ENCODE peak calls at places on chromosomes 4 and X, in four cellular contexts. X is transverse colon, U is stomach, J is H1. C is an unnamed sample.

GRCh38 chr4:172073590-172073989 is 260.4 kb downstream of the GALNTL6 start:
- DNase-seq in U (no peak), J (no peak), X (no peak), C (no peak)

GRCh38 chr4:151355155-151355554 is 29.8 kb upstream of the SH3D19 start:
- DNase-seq in U (no peak), J (no peak), X (no peak), C (no peak)

GRCh38 chrX:129961180-129962083 is 21.0 kb upstream of the BCORL1 start:
- DNase-seq in J (no peak), X (peak; percentile 85), U (peak; percentile 75), C (peak; percentile 64)

GRCh38 chrX:318739-319578 is at the start of gene GTPBP6:
- DNase-seq in J (peak; percentile 99), X (peak; percentile 100), U (peak; percentile 99), C (peak; percentile 100)

GRCh38 chrX:37847733-37848197 is 394 bp upstream of the DYNLT3 start:
- DNase-seq in X (no peak), U (no peak), J (no peak), C (no peak)

GRCh38 chr4:4206204-4206603 is 20.5 kb downstream of the OTOP1 start:
- DNase-seq in U (no peak), X (no peak), J (no peak), C (no peak)

GRCh38 chr4:187251896-187252295 is 528.2 kb upstream of the FAT1 start:
- DNase-seq in J (no peak), X (no peak), U (no peak), C (no peak)

GRCh38 chrX:32448320-32448719 is 763.0 kb downstream of the DMD start:
- DNase-seq in J (no peak), X (no peak), U (no peak), C (no peak)

GRCh38 chr4:38782452-38783108 is at the start of gene TLR10:
- DNase-seq in X (peak; percentile 46), J (no peak), U (peak; percentile 36), C (no peak)

GRCh38 chrX:18026171-18026570 is 165.1 kb upstream of the RAI2 start:
- DNase-seq in J (no peak), U (no peak), X (no peak), C (no peak)

GRCh38 chr4:158016511-158016910 is 156.3 kb downstream of the GASK1B start:
- DNase-seq in J (no peak), U (no peak), X (no peak), C (no peak)

GRCh38 chrX:19728915-19729314 is 158.5 kb downstream of the SH3KBP1 start:
- DNase-seq in J (no peak), X (no peak), U (no peak), C (no peak)

GRCh38 chrX:149312936-149313432 is 192.1 kb downstream of the IDS start:
- DNase-seq in J (no peak), X (no peak), U (no peak), C (no peak)

GRCh38 chr4:121177238-121178137 is 13.4 kb upstream of the TNIP3 start:
- DNase-seq in J (no peak), X (no peak), U (no peak), C (no peak)

GRCh38 chr4:81471361-81472248 is at the start of gene RASGEF1B:
- DNase-seq in X (peak; percentile 94), U (peak; percentile 93), J (no peak), C (peak; percentile 93)

GRCh38 chrX:74514384-74514783 is 93.1 kb downstream of the SLC16A2 start:
- DNase-seq in J (no peak), X (no peak), U (no peak), C (no peak)

GRCh38 chr4:81684357-81684756 is 212.7 kb upstream of the RASGEF1B start:
- DNase-seq in J (no peak), U (no peak), X (no peak), C (no peak)

GRCh38 chrX:151902813-151903591 is 9.7 kb upstream of the MAGEA4 start:
- DNase-seq in X (peak; percentile 28), J (no peak), U (no peak), C (peak; percentile 80)

GRCh38 chrX:126137899-126138298 is 28.2 kb downstream of the DCAF12L2 start:
- DNase-seq in J (no peak), X (no peak), U (no peak), C (no peak)

GRCh38 chr4:7828011-7828720 is 111.5 kb downstream of the AFAP1 start:
- DNase-seq in X (peak; percentile 62), J (no peak), U (peak; percentile 49), C (peak; percentile 92)

GRCh38 chrX:38948046-38948445 is 146.8 kb downstream of the MID1IP1 start:
- DNase-seq in J (no peak), X (no peak), U (no peak), C (no peak)

DNA sequence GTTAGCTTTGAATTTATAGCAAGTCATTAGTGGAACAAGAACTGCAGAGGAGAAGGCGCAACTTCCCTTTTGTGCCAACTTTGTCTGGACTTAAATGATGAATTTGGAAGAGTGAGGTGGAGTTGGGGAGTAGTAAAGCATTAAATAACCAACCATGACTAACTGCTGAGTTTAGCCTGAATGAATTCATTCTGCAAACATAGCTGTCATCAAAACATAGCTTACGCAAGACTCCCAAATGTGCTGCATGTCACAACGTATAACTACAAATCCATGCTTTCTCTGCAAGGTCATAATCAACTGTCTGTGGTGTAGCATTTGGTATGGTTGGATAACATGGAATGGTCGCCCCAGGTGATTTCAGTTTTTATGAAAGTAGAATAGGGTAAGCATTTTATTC is 75.9 kb upstream of the RPL34 start:
- DNase-seq in J (no peak), X (no peak), U (no peak), C (no peak)
- H3K9me3 ChIP-seq in J (no peaks in the 10 kb centered on the region), X (peaks cover 9% of the 10 kb centered on the region), U (peaks cover 7% of the 10 kb centered on the region), C (no peaks in the 10 kb centered on the region)

DNA sequence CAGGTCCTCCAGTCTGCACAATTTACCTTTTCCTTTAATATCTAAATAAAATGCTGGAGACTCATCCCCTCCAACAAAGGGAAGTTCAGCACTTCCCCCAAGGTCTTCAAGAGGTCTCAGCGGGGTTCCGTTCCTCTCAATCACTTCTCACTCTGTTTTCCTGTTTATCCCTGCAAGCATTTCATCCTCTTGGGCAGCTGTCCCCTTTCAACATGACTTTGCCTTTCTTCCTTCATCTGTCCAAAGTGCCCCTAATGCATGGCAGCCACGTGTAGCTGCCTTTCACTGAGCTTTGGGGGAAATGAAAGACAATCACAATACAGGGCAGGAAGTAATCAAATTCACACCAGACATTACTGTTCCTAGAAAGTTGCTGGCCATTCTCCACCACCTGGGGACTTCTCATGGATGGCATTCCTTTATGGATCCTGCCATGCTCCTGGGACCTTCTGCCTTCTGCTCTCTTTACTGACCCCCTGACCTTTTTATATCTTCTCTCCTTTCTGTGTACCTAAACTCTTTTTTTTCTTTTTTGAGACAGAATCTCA is 79.7 kb upstream of the USP9X start:
- DNase-seq in X (no peak), J (no peak), U (no peak), C (no peak)
- H3K27me3 ChIP-seq in X (no peaks in the 10 kb centered on the region), J (no peaks in the 10 kb centered on the region), U (no peaks in the 10 kb centered on the region), C (no peaks in the 10 kb centered on the region)

GRCh38 chr4:15649914-15650545 is 5.1 kb downstream of the FBXL5 start:
- DNase-seq in U (no peak), J (no peak), X (peak; percentile 29), C (no peak)
- TF ChIP-seq EP300 in U (no peak), J (no peak), X (no peak), C (no peak)

DNA sequence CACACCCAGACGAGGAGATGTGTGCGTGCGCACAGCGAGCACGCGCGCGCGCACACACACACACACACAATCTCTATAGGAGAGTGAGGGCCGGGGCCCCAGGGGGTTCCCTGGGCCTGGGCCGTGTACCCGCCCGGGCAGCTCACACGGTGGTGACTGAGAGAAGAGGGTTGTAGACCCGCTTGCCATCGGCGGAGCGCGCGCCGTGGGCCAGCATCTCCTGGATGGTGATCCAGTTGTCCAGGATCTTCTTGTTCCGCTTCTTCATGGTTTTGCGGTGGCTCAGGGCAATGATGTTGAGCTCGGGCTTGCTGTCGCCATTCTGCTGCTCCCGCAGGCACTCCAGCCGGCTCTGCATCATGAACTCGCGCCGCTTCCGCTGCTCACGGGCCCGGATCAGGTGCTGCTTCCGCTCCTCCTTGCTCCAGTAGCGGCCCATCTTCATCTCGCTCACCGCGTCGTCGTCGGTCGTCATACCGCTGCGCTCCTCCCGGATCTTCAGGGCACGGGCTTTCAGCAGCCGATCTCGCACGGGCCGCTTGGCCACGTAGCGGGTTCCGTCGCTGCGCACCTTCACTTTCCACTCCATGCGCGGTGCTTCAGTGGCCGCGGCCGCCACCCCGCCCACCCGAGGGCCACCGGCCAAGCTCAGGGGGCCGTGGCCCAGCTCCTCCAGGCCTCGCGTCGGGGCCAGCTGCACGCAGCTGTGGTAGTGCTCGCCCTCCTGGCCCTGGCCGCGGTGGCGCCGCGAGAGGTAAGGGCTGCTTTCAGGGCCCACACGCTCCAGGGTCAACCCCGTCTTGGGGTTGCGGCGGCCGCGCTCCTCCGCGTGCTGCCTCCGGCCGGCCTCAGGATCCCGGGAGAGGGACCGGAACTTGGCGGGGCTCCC is 9.0 kb downstream of the SSR4 start:
- DNase-seq in J (no peak), U (no peak), X (no peak), C (peak; percentile 48)
- H3K9me3 ChIP-seq in J (no peaks in the 10 kb centered on the region), U (no peaks in the 10 kb centered on the region), X (no peaks in the 10 kb centered on the region), C (no peaks in the 10 kb centered on the region)

DNA sequence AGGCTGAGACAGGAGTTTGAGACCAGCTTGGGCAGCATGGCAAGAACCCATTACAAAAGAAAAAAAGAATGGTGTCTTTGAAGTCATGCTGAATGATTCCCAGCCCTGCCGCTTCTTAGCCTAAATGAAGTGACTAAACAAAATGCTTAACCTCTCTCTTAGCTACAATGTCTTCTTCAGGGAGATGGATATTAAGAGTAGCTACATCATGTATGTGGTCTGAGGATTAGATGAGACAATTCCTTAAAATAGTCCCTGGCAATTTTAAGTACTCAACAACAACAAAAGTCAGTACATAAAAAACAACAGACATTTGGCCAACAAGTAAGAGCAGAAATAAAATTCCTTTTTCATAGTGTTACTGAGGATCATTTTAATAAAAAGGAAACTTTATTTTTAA is 64.3 kb upstream of the COX18 start:
- DNase-seq in J (no peak), U (no peak), X (no peak), C (no peak)
- H3K27me3 ChIP-seq in J (no peaks in the 10 kb centered on the region), U (no peaks in the 10 kb centered on the region), X (no peaks in the 10 kb centered on the region), C (no peaks in the 10 kb centered on the region)